ENCODE peak calls at places on chromosomes 16 and 17, in four cellular contexts. N, K, Y and R are unnamed samples.

GRCh38 chr17:4165301-4166010 is 22.5 kb downstream of the CYB5D2 start:
- DNase-seq in N (no peak), K (no peak), Y (no peak), R (no peak)

GRCh38 chr16:27759301-27759871 is 209.4 kb downstream of the KATNIP start:
- DNase-seq in N (peak; percentile 67), K (no peak), Y (no peak), R (peak; percentile 68)

GRCh38 chr17:33888455-33888854 is 366.6 kb upstream of the CCL2 start:
- DNase-seq in N (no peak), K (no peak), Y (no peak), R (no peak)

GRCh38 chr17:7438050-7438614 is 1.2 kb upstream of the FGF11 start:
- DNase-seq in N (no peak), K (no peak), Y (no peak), R (no peak)

GRCh38 chr16:371729-372521 is 1.6 kb upstream of the MRPL28 start:
- DNase-seq in N (no peak), K (no peak), Y (no peak), R (no peak)

GRCh38 chr17:65519471-65519870 is 42.0 kb downstream of the AXIN2 start:
- DNase-seq in N (no peak), K (no peak), Y (no peak), R (peak; percentile 25)

GRCh38 chr17:16217002-16217635 is at the start of gene PIGL:
- DNase-seq in N (peak; percentile 98), K (peak; percentile 71), Y (peak; percentile 98), R (peak; percentile 96)

GRCh38 chr17:44543905-44544523 is 13.3 kb upstream of the FZD2 start:
- DNase-seq in N (no peak), K (no peak), Y (no peak), R (no peak)

GRCh38 chr17:9346296-9346926 is 229.2 kb downstream of the STX8 start:
- DNase-seq in N (peak; percentile 56), K (no peak), Y (no peak), R (peak; percentile 74)

GRCh38 chr16:7839568-7839967 is 506.9 kb downstream of the RBFOX1 start:
- DNase-seq in N (no peak), K (no peak), Y (no peak), R (no peak)

GRCh38 chr17:65536573-65537342 is 24.7 kb downstream of the AXIN2 start:
- DNase-seq in N (no peak), K (no peak), Y (no peak), R (no peak)

GRCh38 chr16:10518479-10519041 is 61.8 kb downstream of the EMP2 start:
- DNase-seq in N (no peak), K (no peak), Y (no peak), R (no peak)

GRCh38 chr16:28569011-28569410 is 15.3 kb downstream of the SGF29 start:
- DNase-seq in N (peak; percentile 61), K (no peak), Y (no peak), R (peak; percentile 62)

GRCh38 chr17:68539536-68540469 is 27.6 kb downstream of the PRKAR1A start:
- DNase-seq in N (peak; percentile 36), K (no peak), Y (peak; percentile 22), R (peak; percentile 53)

GRCh38 chr17:32264140-32264799 is 1.4 kb upstream of the RHBDL3 start:
- DNase-seq in N (no peak), K (no peak), Y (peak; percentile 41), R (no peak)

GRCh38 chr16:28010671-28011070 is 52.8 kb downstream of the GSG1L start:
- DNase-seq in N (peak; percentile 63), K (no peak), Y (no peak), R (peak; percentile 14)

GRCh38 chr17:29138184-29138955 is 41.8 kb downstream of the MYO18A start:
- DNase-seq in N (no peak), K (no peak), Y (no peak), R (peak; percentile 57)

GRCh38 chr16:27377666-27378485 is 24.1 kb upstream of the IL21R start:
- DNase-seq in N (no peak), K (no peak), Y (no peak), R (no peak)

GRCh38 chr17:38735161-38735997 is 5.2 kb downstream of the CISD3 start:
- DNase-seq in N (peak; percentile 46), K (no peak), Y (peak; percentile 50), R (no peak)

GRCh38 chr17:33229499-33229898 is 63.6 kb downstream of the ASIC2 start:
- DNase-seq in N (no peak), K (no peak), Y (no peak), R (no peak)

GRCh38 chr17:30323895-30324319 is 9.9 kb downstream of the TMIGD1 start:
- DNase-seq in N (peak; percentile 66), K (no peak), Y (peak; percentile 43), R (peak; percentile 56)

GRCh38 chr16:50821586-50821985 is 79.7 kb downstream of the CYLD start:
- DNase-seq in N (no peak), K (no peak), Y (peak; percentile 21), R (peak; percentile 18)

GRCh38 chr17:728911-729310 is 3.5 kb upstream of the TLCD3A start:
- DNase-seq in N (no peak), K (no peak), Y (no peak), R (no peak)

GRCh38 chr17:45341389-45342158 is 24.8 kb upstream of the MAP3K14 start:
- DNase-seq in N (peak; percentile 84), K (peak; percentile 33), Y (peak; percentile 94), R (peak; percentile 99)

GRCh38 chr16:79519448-79519847 is 81.1 kb downstream of the MAF start:
- DNase-seq in N (no peak), K (no peak), Y (no peak), R (no peak)

GRCh38 chr17:78390241-78391050 is 12.0 kb downstream of the PGS1 start:
- DNase-seq in N (peak; percentile 98), K (no peak), Y (peak; percentile 75), R (peak; percentile 99)

GRCh38 chr17:7262192-7263070 is at the start of gene CLDN7:
- DNase-seq in N (no peak), K (no peak), Y (no peak), R (no peak)

GRCh38 chr17:66690166-66690565 is 144.8 kb upstream of the CACNG5 start:
- DNase-seq in N (no peak), K (no peak), Y (no peak), R (no peak)

GRCh38 chr17:42809250-42809649 is 10.6 kb downstream of the CNTD1 start:
- DNase-seq in N (peak; percentile 91), K (peak; percentile 57), Y (peak; percentile 27), R (peak; percentile 93)

GRCh38 chr17:34387566-34387965 is 24.5 kb upstream of the CCL1 start:
- DNase-seq in N (no peak), K (no peak), Y (no peak), R (no peak)

GRCh38 chr16:82701302-82702022 is 74.7 kb downstream of the CDH13 start:
- DNase-seq in N (peak; percentile 26), K (no peak), Y (no peak), R (no peak)

GRCh38 chr17:74328487-74328886 is 2.5 kb downstream of the KIF19 start:
- DNase-seq in N (no peak), K (no peak), Y (no peak), R (no peak)

GRCh38 chr17:74325743-74326379 is at the start of gene KIF19:
- DNase-seq in N (no peak), K (no peak), Y (no peak), R (no peak)

GRCh38 chr17:74326506-74326905 is 480 bp downstream of the KIF19 start:
- DNase-seq in N (no peak), K (no peak), Y (no peak), R (no peak)

GRCh38 chr17:74324521-74324920 is 1.5 kb upstream of the KIF19 start:
- DNase-seq in N (no peak), K (no peak), Y (no peak), R (no peak)

DNA sequence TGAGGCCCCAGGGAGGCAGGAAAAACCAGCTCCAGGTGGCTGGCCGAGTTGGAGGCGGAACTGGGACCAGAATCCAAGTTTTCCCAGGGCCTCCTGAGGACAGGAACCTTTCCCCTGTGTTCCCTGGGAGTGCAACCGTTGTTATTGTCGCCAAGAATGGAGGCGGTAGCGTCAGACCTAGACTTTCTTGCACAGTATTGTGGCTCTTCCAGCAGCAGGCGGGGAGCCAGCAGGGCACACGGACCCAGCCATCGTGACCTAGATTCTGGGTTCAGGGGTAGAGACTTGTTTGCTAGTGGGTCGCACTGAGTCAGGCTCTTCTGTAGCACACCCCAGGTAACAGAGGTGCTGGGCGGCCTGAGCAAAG is 667 bp upstream of the KIF19 start:
- DNase-seq in N (no peak), K (no peak), Y (no peak), R (no peak)
- H3K4me3 ChIP-seq in N (no peak overlapping the region), K (no peak overlapping the region), Y (no peak overlapping the region), R (no peak overlapping the region)

GRCh38 chr17:81368623-81369022 is 26.6 kb upstream of the BAHCC1 start:
- DNase-seq in N (no peak), K (no peak), Y (no peak), R (no peak)

GRCh38 chr17:81370304-81370703 is 25.0 kb upstream of the BAHCC1 start:
- DNase-seq in N (no peak), K (no peak), Y (no peak), R (no peak)

GRCh38 chr17:81373536-81374160 is 21.6 kb upstream of the BAHCC1 start:
- DNase-seq in N (no peak), K (no peak), Y (no peak), R (no peak)

GRCh38 chr17:81374890-81375289 is 20.4 kb upstream of the BAHCC1 start:
- DNase-seq in N (no peak), K (no peak), Y (no peak), R (no peak)

DNA sequence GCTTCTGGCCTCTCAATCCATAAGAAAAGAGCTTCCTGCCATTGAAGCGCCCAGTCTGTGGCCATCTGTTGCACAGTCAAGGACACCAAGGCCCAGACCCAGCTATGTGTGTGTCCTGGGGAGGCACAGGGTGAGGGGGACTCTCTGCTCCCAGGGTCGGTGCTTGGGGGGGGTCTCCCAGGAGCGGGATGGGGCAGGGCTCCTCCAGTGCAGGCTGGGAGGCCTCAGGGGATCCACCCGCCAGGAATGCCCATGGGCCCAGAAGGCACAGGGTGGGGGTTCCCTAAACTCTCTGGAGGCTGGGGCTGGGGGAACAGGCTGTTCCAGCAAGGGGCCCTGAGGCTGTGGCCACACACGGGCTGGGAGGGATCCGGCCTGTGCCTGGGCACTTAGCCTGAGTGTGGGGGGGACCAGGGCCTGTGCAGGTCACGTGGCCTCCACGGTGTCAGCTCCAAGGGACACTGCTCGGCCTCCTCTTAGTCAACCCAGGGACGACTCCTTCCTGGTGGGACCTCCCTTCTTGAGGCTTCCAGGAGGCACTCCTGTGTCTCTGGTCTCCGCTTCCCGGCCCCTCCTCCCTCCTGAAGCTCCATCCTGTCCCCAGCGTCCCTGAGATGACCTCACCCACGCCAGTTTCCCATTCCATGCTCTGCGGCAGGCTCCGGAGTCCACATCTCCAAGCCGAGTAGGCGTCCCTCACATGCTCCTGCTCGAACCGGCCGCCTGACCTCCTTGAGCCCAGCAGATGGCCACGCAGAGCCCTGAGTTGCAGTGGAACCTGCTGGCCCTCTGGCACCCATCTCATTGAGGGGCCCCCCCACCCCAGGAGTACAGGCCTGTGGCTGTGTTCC is 23.1 kb upstream of the BAHCC1 start:
- DNase-seq in N (peak; percentile 43), K (no peak), Y (peak; percentile 77), R (no peak)
- TF ChIP-seq CTCF in N (peak; percentile 32), K (no peak), Y (peak; percentile 55), R (peak; percentile 15)

GRCh38 chr16:57089406-57089805 is 3.0 kb upstream of the CPNE2 start:
- DNase-seq in N (no peak), K (no peak), Y (no peak), R (no peak)
- H3K4me3 ChIP-seq in N (no peak overlapping the region), K (no peak overlapping the region), Y (no peak overlapping the region), R (no peak overlapping the region)

GRCh38 chr17:63399316-63399715 is 46.8 kb downstream of the CYB561 start:
- DNase-seq in N (peak; percentile 54), K (no peak), Y (no peak), R (peak; percentile 77)
- TF ChIP-seq CTCF in N (no peak), K (no peak), Y (no peak), R (peak; percentile 12)